ENCODE peak calls at places on chromosomes 11 and 22, in eight cellular contexts. S, X, E, L, H, F, U and J are unnamed samples. For H3K27me3, the result is how much of the 10 kb centered on the place peaks cover.

GRCh38 chr11:66810576-66811185 is 32.6 kb upstream of the RCE1 start:
- DNase-seq in U (no peak), S (no peak), F (no peak), X (no peak), H (no peak), E (no peak), L (no peak), J (no peak)

GRCh38 chr11:57237204-57237681 is at the start of gene APLNR:
- DNase-seq in E (no peak), X (no peak), L (no peak), F (no peak), H (no peak), S (no peak), U (no peak), J (no peak)

GRCh38 chr11:22405377-22405776 is 67.2 kb downstream of the SLC17A6 start:
- DNase-seq in F (no peak), H (no peak), U (no peak), X (no peak), L (no peak), E (no peak), S (no peak), J (no peak)

GRCh38 chr11:17230867-17231851 is 23.4 kb upstream of the PIK3C2A start:
- DNase-seq in H (no peak), F (no peak), U (no peak), E (no peak), S (no peak), L (no peak), X (no peak), J (peak)

GRCh38 chr22:18126606-18127005 is 16.0 kb downstream of the TUBA8 start:
- DNase-seq in E (no peak), L (no peak), X (no peak), F (no peak), U (no peak), H (no peak), S (no peak), J (no peak)

GRCh38 chr11:30859709-30860108 is 273.6 kb upstream of the MPPED2 start:
- DNase-seq in S (no peak), L (no peak), E (no peak), F (no peak), U (no peak), X (no peak), H (no peak), J (no peak)

GRCh38 chr11:3085052-3085451 is 27.8 kb upstream of the CARS1 start:
- DNase-seq in X (no peak), S (no peak), L (no peak), U (no peak), H (no peak), F (no peak), E (no peak), J (no peak)

GRCh38 chr22:33807465-33807864 is 112.8 kb downstream of the LARGE1 start:
- DNase-seq in L (no peak), F (no peak), S (no peak), U (no peak), E (no peak), X (no peak), H (no peak), J (no peak)

GRCh38 chr11:61697093-61697492 is 16.9 kb downstream of the DAGLA start:
- DNase-seq in L (no peak), S (no peak), F (peak), U (no peak), X (peak), H (no peak), E (no peak), J (no peak)

GRCh38 chr11:94457118-94458029 is 36.3 kb downstream of the MRE11 start:
- DNase-seq in X (peak), U (no peak), L (no peak), S (no peak), H (no peak), F (no peak), E (no peak), J (no peak)

GRCh38 chr22:23532756-23533155 is 47.3 kb downstream of the IGLL1 start:
- DNase-seq in X (no peak), H (no peak), U (peak), F (no peak), E (no peak), S (no peak), L (no peak), J (no peak)

GRCh38 chr22:23534201-23534850 is 45.8 kb downstream of the IGLL1 start:
- DNase-seq in F (peak), U (peak), S (peak), E (no peak), H (no peak), L (no peak), X (no peak), J (no peak)

GRCh38 chr22:23533771-23534191 is 46.3 kb downstream of the IGLL1 start:
- DNase-seq in S (no peak), U (peak), L (no peak), E (no peak), H (no peak), X (no peak), F (peak), J (no peak)

GRCh38 chr22:23531966-23532735 is 47.9 kb downstream of the IGLL1 start:
- DNase-seq in H (no peak), S (no peak), E (no peak), X (no peak), L (no peak), U (peak), F (no peak), J (no peak)

GRCh38 chr22:23533328-23533762 is 46.7 kb downstream of the IGLL1 start:
- DNase-seq in L (no peak), E (no peak), X (peak), S (no peak), U (peak), F (peak), H (no peak), J (no peak)
- TF ChIP-seq CTCF in L (no peak), E (peak), X (peak), S (peak), U (no peak), F (peak), H (no peak), J (peak)

GRCh38 chr11:113538801-113539200 is 63.6 kb upstream of the DRD2 start:
- DNase-seq in X (no peak), U (no peak), L (no peak), H (no peak), F (no peak), E (no peak), S (no peak), J (no peak)
- H3K4me3 ChIP-seq in X (no peak), U (no peak), L (no peak), H (no peak), F (no peak), E (no peak), S (no peak), J (no peak)

GRCh38 chr11:44388828-44389645 is 79.1 kb upstream of the ALX4 start:
- DNase-seq in L (no peak), F (no peak), E (no peak), U (no peak), S (no peak), H (no peak), X (no peak), J (no peak)

GRCh38 chr11:44387825-44388224 is 77.9 kb upstream of the ALX4 start:
- DNase-seq in X (no peak), L (no peak), S (no peak), H (no peak), E (no peak), F (no peak), U (no peak), J (no peak)

GRCh38 chr11:44387415-44387814 is 77.5 kb upstream of the ALX4 start:
- DNase-seq in L (no peak), H (no peak), U (no peak), E (no peak), X (no peak), S (no peak), F (no peak), J (no peak)

DNA sequence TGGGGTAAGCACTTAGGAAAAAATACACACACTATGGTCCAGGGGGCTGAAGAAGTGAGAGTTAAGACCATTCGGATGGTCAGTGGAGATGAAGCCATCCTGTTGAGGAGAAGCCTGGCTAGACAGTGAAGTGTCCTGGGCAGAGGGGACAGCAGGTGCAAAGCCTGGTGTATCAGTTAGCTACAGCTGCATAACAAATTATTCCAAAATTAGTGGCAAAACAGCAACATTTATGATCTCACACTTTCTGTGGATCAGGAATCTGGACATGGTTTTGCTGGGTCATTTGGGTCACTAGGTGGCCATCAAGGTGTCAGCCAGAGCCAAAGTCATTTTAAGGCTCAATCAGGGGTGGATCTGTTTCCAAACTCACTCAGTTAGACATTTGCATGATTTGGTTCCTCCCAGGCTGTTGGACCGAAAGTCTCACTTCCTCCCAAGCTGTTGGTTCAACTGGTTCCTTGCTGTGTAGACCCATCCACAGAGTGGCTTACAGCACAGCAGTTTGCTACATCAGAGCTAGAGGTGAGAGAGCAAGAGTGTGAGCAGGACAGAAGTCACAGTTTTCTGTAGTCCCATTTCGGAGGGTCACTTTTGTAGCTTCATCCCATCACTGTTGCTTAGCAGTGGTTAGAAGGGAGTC is 80.1 kb upstream of the ALX4 start:
- DNase-seq in U (no peak), E (no peak), L (no peak), S (no peak), H (no peak), X (no peak), F (no peak), J (no peak)
- H3K27me3 ChIP-seq in U (under half), E (under half), L (under half), S (under half), H (under half), X (under half), F (under half), J (under half)

GRCh38 chr11:19055016-19055415 is 5.5 kb downstream of the MRGPRX2 start:
- DNase-seq in L (no peak), F (no peak), H (no peak), U (no peak), E (no peak), S (no peak), X (no peak), J (no peak)

GRCh38 chr11:19053909-19054308 is 6.6 kb downstream of the MRGPRX2 start:
- DNase-seq in F (no peak), S (no peak), E (no peak), H (no peak), X (no peak), U (no peak), L (no peak), J (no peak)

GRCh38 chr11:19050281-19050680 is 10.2 kb downstream of the MRGPRX2 start:
- DNase-seq in E (no peak), L (no peak), X (no peak), U (no peak), S (no peak), F (no peak), H (no peak), J (no peak)

DNA sequence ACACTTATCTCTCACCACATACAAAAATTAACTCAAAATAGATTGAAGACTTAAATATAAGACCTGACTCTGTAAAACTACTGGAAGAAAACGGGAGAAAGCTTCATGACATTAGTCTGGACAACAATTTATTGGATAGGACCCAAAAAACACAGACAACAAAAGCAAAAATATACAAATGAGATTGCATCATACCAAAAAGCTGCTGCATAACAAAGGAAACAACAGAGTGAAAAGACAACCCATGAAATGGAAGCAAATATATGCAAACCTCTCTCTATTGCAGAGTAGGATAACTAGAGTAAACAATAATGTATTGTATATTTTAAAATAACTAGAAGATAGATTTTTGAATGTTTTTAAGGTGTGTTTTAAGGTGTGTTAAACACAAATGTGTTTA is 11.2 kb downstream of the MRGPRX2 start:
- DNase-seq in U (no peak), E (no peak), X (no peak), H (no peak), S (no peak), F (no peak), L (no peak), J (no peak)
- TF ChIP-seq CTCF in U (no peak), E (no peak), X (no peak), H (no peak), S (no peak), F (no peak), L (no peak), J (no peak)

DNA sequence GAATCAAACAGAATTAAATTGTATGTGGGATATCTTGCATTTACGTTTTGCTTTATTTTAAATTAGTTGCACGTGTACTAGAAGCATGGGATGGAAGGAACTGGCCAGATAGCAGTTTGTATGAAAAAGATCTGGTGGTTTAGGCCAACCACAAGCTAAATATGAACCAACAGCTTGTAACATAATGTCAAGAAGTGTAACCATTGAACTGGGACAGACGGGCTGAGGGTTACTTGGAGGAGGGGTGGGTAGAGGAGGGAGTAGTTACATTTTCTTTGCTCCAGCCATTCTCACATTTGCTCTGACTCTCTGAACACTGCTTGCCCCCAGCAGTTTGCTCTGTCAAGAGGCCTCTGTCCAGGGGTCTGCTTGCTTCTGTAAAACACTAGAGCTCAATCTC is 31.7 kb upstream of the CXCR5 start:
- DNase-seq in L (no peak), F (no peak), U (no peak), H (no peak), E (no peak), S (peak), X (no peak), J (peak)
- H3K4me3 ChIP-seq in L (no peak), F (no peak), U (no peak), H (no peak), E (no peak), S (no peak), X (no peak), J (no peak)

GRCh38 chr22:38454361-38455062 is 487 bp downstream of the KCNJ4 start:
- DNase-seq in F (no peak), X (no peak), H (no peak), U (no peak), L (no peak), E (no peak), S (no peak), J (peak)

GRCh38 chr22:38456841-38457699 is 2.1 kb upstream of the KCNJ4 start:
- DNase-seq in H (no peak), U (no peak), E (no peak), L (no peak), X (no peak), F (no peak), S (peak), J (no peak)

GRCh38 chr22:38455063-38455529 is at the start of gene KCNJ4:
- DNase-seq in U (no peak), S (no peak), L (no peak), F (no peak), H (no peak), E (no peak), X (no peak), J (no peak)

GRCh38 chr22:38456272-38456837 is 1.4 kb upstream of the KCNJ4 start:
- DNase-seq in U (no peak), L (no peak), X (no peak), S (no peak), H (no peak), E (no peak), F (no peak), J (no peak)

DNA sequence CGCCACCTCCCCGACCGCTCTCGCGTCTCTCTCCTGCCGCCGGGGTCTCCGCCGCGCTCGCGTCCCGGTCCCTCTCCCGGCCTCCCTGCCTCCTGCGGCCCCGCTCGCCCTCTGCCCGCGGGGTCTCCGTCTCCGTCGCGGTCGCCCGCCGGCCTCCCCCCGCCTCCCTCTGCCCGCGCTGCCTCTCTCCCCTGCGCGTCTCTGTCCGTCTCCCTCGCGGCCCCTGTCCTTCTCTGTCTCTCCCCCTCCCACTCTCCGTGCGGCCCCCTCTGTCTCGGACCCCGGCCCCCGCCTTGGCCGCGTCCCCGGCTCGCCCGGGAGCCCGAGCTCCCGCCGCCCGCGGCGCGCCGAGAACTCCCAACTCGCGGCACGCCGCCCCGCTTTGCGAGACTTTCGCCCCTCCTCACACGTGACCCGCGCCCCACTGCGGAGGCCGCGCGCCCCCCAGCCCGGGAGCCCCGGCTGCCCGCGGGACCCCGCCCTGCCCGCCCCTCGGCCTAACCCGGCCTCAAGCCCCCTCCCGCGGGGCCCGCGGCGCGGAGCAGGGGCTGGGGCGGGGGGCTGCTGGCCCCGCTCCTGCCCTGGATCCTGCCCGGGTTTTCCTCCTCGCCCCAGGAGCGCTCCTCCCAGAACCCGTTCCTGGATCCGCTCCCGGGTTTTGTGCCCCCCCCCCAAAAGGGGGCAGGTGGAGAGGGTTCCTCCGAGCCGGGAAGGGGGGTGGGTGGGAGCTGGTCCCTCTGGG is 702 bp upstream of the KCNJ4 start:
- DNase-seq in S (peak), U (no peak), X (no peak), L (no peak), E (no peak), F (no peak), H (no peak), J (no peak)
- H3K27me3 ChIP-seq in S (under half), U (under half), X (under half), L (under half), E (under half), F (under half), H (under half), J (under half)

GRCh38 chr11:134275534-134276395 is at the start of gene GLB1L3:
- DNase-seq in U (no peak), S (peak), L (peak), X (peak), H (peak), E (peak), F (no peak), J (peak)
- TF ChIP-seq CTCF in U (no peak), S (peak), L (no peak), X (peak), H (peak), E (peak), F (peak), J (peak)

DNA sequence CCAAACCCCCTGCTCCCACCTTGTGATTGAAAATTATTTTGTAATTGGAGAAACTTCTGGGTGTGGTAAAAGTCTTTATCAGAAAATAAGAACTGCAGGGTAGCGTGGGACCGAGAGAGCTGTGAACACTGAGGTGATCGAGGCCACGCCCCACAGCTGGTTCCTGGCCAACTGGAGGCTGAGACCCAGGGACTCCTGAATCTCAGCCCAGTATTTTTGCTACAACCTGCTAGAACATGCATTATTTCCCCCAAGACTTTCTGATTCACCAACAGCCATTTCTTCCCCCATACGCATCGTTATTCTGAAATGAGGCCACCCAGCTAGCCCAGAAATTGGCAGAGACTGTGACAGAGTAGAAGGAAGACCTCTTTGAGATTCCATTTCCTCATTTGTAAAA is 3.3 kb upstream of the FGF19 start:
- DNase-seq in E (no peak), F (no peak), H (no peak), L (no peak), U (no peak), X (peak), S (no peak), J (no peak)
- H3K4me3 ChIP-seq in E (no peak), F (no peak), H (no peak), L (no peak), U (no peak), X (no peak), S (no peak), J (peak)

GRCh38 chr11:70916321-70916720 is 336.1 kb downstream of the SHANK2 start:
- DNase-seq in X (no peak), U (no peak), L (no peak), S (no peak), F (no peak), E (no peak), H (no peak), J (no peak)

GRCh38 chr11:70915158-70915795 is 337.1 kb downstream of the SHANK2 start:
- DNase-seq in U (no peak), F (no peak), H (no peak), X (no peak), L (no peak), E (no peak), S (no peak), J (no peak)

GRCh38 chr11:70912226-70912840 is 340.0 kb downstream of the SHANK2 start:
- DNase-seq in E (no peak), F (no peak), U (no peak), L (no peak), S (no peak), X (peak), H (no peak), J (no peak)

GRCh38 chr11:70914496-70914895 is 337.9 kb downstream of the SHANK2 start:
- DNase-seq in U (no peak), F (no peak), S (no peak), X (no peak), H (no peak), L (no peak), E (no peak), J (no peak)

DNA sequence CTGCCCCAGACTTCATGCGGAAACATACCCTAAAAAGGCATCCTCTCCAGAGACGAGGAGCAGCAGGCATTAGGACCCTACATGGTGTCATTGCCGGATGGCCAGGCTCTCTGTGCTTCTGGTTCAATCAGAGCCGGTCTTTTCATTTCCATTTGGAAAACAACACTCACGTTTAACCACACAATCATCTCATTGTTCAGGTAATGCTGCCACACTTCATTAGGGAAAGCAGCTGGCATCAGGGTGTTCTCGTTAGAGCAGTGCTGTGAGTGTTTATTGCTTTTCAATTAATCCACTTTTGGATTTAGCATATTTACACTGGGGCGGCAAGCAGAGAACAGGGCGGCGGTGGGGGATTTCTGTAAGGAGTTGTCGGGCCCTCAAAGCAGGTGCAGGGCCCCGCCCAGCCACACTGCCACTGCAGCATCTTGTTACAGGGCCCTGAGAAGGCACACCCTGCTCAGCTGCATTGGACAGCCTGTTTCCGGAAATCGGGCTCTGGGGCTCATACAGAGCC is 338.6 kb downstream of the SHANK2 start:
- DNase-seq in X (no peak), L (peak), H (no peak), S (no peak), E (no peak), U (no peak), F (no peak), J (no peak)
- H3K27me3 ChIP-seq in X (under half), L (under half), H (under half), S (under half), E (under half), U (under half), F (under half), J (under half)